ENCODE peak calls at places on chromosome 6, in eight cellular contexts. One of them, this sample, is unnamed.

GRCh38 chr6:36197739-36198221 is 1.2 kb downstream of the BRPF3 start:
- DNase-seq in fibroblast of lung: no peak
- DNase-seq in fibroblast of mammary gland: no peak
- DNase-seq in body of pancreas: no peak
- DNase-seq in transverse colon: no peak
- DNase-seq in left ventricle myocardium inferior: no peak
- DNase-seq in GM12865: peak
- DNase-seq in esophagus muscularis mucosa: no peak
- DNase-seq in this sample: no peak

GRCh38 chr6:14635195-14635594 is 517.6 kb downstream of the CD83 start:
- DNase-seq in fibroblast of lung: no peak
- DNase-seq in left ventricle myocardium inferior: no peak
- DNase-seq in GM12865: peak
- DNase-seq in transverse colon: peak
- DNase-seq in body of pancreas: no peak
- DNase-seq in fibroblast of mammary gland: no peak
- DNase-seq in esophagus muscularis mucosa: no peak
- DNase-seq in this sample: no peak

GRCh38 chr6:27078734-27079357 is 168.7 kb upstream of the PRSS16 start:
- DNase-seq in body of pancreas: peak
- DNase-seq in esophagus muscularis mucosa: no peak
- DNase-seq in fibroblast of lung: peak
- DNase-seq in GM12865: peak
- DNase-seq in fibroblast of mammary gland: peak
- DNase-seq in left ventricle myocardium inferior: no peak
- DNase-seq in transverse colon: peak
- DNase-seq in this sample: no peak

GRCh38 chr6:122722746-122723145 is 56.8 kb upstream of the FABP7 start:
- DNase-seq in GM12865: no peak
- DNase-seq in left ventricle myocardium inferior: no peak
- DNase-seq in esophagus muscularis mucosa: no peak
- DNase-seq in transverse colon: no peak
- DNase-seq in fibroblast of lung: peak
- DNase-seq in body of pancreas: no peak
- DNase-seq in fibroblast of mammary gland: peak
- DNase-seq in this sample: no peak

GRCh38 chr6:152474341-152474740 is 162.8 kb downstream of the SYNE1 start:
- DNase-seq in fibroblast of mammary gland: peak
- DNase-seq in GM12865: no peak
- DNase-seq in left ventricle myocardium inferior: no peak
- DNase-seq in transverse colon: no peak
- DNase-seq in body of pancreas: no peak
- DNase-seq in fibroblast of lung: peak
- DNase-seq in esophagus muscularis mucosa: no peak
- DNase-seq in this sample: no peak

GRCh38 chr6:156828280-156828703 is 51.1 kb downstream of the ARID1B start:
- DNase-seq in fibroblast of lung: peak
- DNase-seq in left ventricle myocardium inferior: no peak
- DNase-seq in transverse colon: no peak
- DNase-seq in body of pancreas: peak
- DNase-seq in GM12865: peak
- DNase-seq in esophagus muscularis mucosa: no peak
- DNase-seq in fibroblast of mammary gland: peak
- DNase-seq in this sample: no peak

GRCh38 chr6:130473886-130474285 is 108.1 kb downstream of the TMEM200A start:
- DNase-seq in esophagus muscularis mucosa: no peak
- DNase-seq in transverse colon: no peak
- DNase-seq in fibroblast of mammary gland: peak
- DNase-seq in left ventricle myocardium inferior: no peak
- DNase-seq in GM12865: no peak
- DNase-seq in body of pancreas: no peak
- DNase-seq in fibroblast of lung: peak
- DNase-seq in this sample: no peak

GRCh38 chr6:33955566-33955965 is 151.8 kb upstream of the MLN start:
- DNase-seq in transverse colon: no peak
- DNase-seq in fibroblast of mammary gland: no peak
- DNase-seq in left ventricle myocardium inferior: no peak
- DNase-seq in esophagus muscularis mucosa: no peak
- DNase-seq in fibroblast of lung: no peak
- DNase-seq in body of pancreas: no peak
- DNase-seq in GM12865: no peak
- DNase-seq in this sample: no peak

GRCh38 chr6:125094563-125094962 is 59.0 kb upstream of the TPD52L1 start:
- DNase-seq in GM12865: no peak
- DNase-seq in fibroblast of lung: peak
- DNase-seq in esophagus muscularis mucosa: no peak
- DNase-seq in fibroblast of mammary gland: peak
- DNase-seq in left ventricle myocardium inferior: no peak
- DNase-seq in transverse colon: no peak
- DNase-seq in body of pancreas: no peak
- DNase-seq in this sample: no peak

GRCh38 chr6:53943410-53943809 is 148.6 kb downstream of the LRRC1 start:
- DNase-seq in fibroblast of lung: no peak
- DNase-seq in GM12865: no peak
- DNase-seq in esophagus muscularis mucosa: no peak
- DNase-seq in left ventricle myocardium inferior: no peak
- DNase-seq in transverse colon: no peak
- DNase-seq in fibroblast of mammary gland: no peak
- DNase-seq in body of pancreas: no peak
- DNase-seq in this sample: no peak

GRCh38 chr6:128278876-128279275 is 241.5 kb downstream of the PTPRK start:
- DNase-seq in fibroblast of lung: peak
- DNase-seq in GM12865: no peak
- DNase-seq in body of pancreas: no peak
- DNase-seq in esophagus muscularis mucosa: no peak
- DNase-seq in fibroblast of mammary gland: no peak
- DNase-seq in transverse colon: no peak
- DNase-seq in left ventricle myocardium inferior: no peak
- DNase-seq in this sample: no peak

GRCh38 chr6:108489699-108490098 is 71.0 kb upstream of the FOXO3 start:
- DNase-seq in GM12865: no peak
- DNase-seq in body of pancreas: no peak
- DNase-seq in fibroblast of mammary gland: no peak
- DNase-seq in left ventricle myocardium inferior: no peak
- DNase-seq in transverse colon: no peak
- DNase-seq in fibroblast of lung: no peak
- DNase-seq in esophagus muscularis mucosa: no peak
- DNase-seq in this sample: no peak

GRCh38 chr6:111709615-111710398 is 104.1 kb upstream of the TRAF3IP2 start:
- DNase-seq in GM12865: peak
- DNase-seq in body of pancreas: peak
- DNase-seq in fibroblast of lung: peak
- DNase-seq in esophagus muscularis mucosa: no peak
- DNase-seq in fibroblast of mammary gland: peak
- DNase-seq in left ventricle myocardium inferior: no peak
- DNase-seq in transverse colon: peak
- DNase-seq in this sample: no peak

GRCh38 chr6:157535354-157536217 is 154.6 kb downstream of the ZDHHC14 start:
- DNase-seq in esophagus muscularis mucosa: no peak
- DNase-seq in fibroblast of mammary gland: peak
- DNase-seq in left ventricle myocardium inferior: no peak
- DNase-seq in fibroblast of lung: peak
- DNase-seq in transverse colon: no peak
- DNase-seq in GM12865: peak
- DNase-seq in body of pancreas: peak
- DNase-seq in this sample: no peak

GRCh38 chr6:170080828-170081368 is 210.0 kb downstream of the DLL1 start:
- DNase-seq in esophagus muscularis mucosa: no peak
- DNase-seq in transverse colon: peak
- DNase-seq in fibroblast of mammary gland: no peak
- DNase-seq in left ventricle myocardium inferior: peak
- DNase-seq in fibroblast of lung: no peak
- DNase-seq in body of pancreas: peak
- DNase-seq in GM12865: no peak
- DNase-seq in this sample: peak

DNA sequence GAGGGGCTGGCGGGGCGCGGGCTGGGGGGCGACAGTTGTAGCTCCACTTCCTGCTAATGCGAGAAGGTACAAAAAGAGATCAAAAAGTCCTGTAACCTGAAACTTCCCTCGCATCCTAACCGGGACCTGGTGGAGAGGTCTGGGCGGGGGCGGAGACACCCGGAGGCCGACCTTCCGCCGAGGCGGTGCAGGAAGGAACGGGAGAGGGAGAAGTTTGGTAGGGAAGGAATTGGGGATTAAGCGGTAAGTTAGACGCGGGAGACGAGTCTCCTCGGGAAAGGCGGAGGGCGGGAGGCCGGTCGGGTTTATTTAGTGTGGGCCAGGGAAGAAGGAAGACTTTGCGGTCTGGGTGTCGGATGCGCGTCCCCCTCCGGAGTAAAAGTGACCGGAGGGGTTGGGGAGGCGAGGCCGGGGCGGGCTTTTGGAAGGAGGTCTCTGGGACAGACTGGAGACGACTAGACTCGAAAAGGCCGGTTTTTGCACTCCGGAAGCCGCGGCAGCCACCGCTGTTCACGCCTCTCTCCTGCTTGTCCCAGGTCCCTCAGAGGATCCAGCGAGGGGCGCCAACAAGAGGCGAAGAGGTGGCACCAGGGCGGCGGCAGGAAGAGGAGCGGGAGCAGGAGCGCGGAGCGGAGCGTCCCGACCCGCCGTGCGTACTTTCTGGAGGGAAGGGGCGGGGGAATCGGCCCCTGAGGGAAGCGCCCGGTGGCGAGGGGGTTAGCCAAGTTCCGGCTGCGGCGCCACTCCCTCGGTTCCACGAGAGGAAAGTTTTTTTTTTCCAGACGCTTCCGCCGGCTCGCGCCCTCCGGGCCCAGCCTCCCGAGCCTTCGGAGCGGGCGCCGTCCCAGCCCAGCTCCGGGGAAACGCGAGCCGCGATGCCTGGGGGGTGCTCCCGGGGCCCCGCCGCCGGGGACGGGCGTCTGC is 732 bp downstream of the TPBG start:
- DNase-seq in esophagus muscularis mucosa: no peak
- DNase-seq in body of pancreas: peak
- DNase-seq in left ventricle myocardium inferior: peak
- DNase-seq in fibroblast of mammary gland: peak
- DNase-seq in fibroblast of lung: peak
- DNase-seq in GM12865: peak
- DNase-seq in transverse colon: peak
- DNase-seq in this sample: no peak
- TF ChIP-seq CTCF in esophagus muscularis mucosa: no peak
- TF ChIP-seq CTCF in body of pancreas: no peak
- TF ChIP-seq CTCF in left ventricle myocardium inferior: no peak
- TF ChIP-seq CTCF in fibroblast of mammary gland: no peak
- TF ChIP-seq CTCF in fibroblast of lung: no peak
- TF ChIP-seq CTCF in GM12865: no peak
- TF ChIP-seq CTCF in transverse colon: no peak
- TF ChIP-seq CTCF in this sample: no peak

DNA sequence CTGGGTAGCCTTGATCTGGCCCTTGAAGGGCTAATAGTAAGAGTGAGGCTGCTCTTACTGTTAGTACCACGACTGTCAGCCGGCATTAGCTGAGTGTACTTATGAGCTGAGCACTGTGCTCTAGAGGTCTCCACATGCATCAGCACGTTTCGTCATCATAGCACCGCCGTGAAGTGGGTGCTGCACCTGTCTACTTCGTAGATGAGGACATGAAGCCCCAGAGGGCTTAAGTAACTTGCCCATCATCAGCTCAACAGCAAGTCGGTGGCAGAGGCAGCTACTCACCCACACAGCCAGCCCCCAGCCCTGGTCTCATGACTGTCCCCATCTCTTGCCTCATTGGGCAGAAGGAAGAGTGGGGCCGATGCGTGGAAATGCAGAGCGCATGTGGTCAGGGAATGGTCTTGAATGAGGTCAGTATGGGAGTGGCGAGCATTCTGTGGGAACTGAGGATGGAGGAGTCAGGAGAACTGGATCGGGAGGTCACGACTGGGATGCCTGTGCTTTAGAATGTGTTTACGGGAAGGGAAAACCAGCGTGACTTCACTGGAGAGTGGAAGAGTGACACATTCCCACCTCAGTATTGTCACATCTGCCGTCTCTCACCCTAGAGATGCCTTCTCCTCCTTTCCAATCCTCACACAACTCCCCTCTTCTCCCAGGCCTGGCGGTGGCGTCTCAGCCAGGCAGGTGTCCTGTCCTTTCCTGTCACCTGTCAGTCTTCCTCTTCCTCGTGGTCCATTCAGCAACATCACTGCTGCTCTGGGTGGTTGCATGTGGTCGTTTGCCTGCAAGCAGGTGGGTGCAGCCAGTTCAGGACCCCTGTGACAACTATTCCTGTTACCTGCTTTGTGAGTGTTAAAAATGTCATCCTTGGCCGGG is 6.0 kb downstream of the SYTL3 start:
- DNase-seq in body of pancreas: no peak
- DNase-seq in left ventricle myocardium inferior: no peak
- DNase-seq in fibroblast of mammary gland: peak
- DNase-seq in GM12865: no peak
- DNase-seq in esophagus muscularis mucosa: peak
- DNase-seq in fibroblast of lung: no peak
- DNase-seq in transverse colon: no peak
- DNase-seq in this sample: no peak
- H3K4me3 ChIP-seq in body of pancreas: no peak
- H3K4me3 ChIP-seq in left ventricle myocardium inferior: no peak
- H3K4me3 ChIP-seq in fibroblast of mammary gland: no peak
- H3K4me3 ChIP-seq in GM12865: no peak
- H3K4me3 ChIP-seq in esophagus muscularis mucosa: no peak
- H3K4me3 ChIP-seq in fibroblast of lung: no peak
- H3K4me3 ChIP-seq in transverse colon: no peak
- H3K4me3 ChIP-seq in this sample: no peak

DNA sequence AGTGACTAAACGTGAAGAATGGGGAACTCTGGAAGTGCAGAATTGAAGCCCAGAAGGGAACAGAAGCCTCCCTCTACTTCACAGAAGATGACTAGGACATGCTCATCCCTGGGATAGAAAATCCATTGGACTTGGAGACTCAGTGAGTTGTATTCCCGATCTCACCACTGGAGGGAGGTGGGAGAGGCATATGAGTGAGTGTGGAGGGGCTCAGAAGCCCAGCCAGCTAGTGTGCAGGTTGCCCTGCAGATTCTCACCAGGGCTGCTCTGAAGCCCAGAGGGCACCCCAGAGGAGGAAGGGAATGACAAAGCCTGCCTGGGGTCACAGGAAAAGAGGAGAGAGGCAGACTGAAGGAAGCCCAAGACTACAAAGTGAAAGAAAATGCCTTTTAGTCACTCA is 42.1 kb upstream of the HLA-E start:
- DNase-seq in fibroblast of lung: no peak
- DNase-seq in esophagus muscularis mucosa: no peak
- DNase-seq in fibroblast of mammary gland: peak
- DNase-seq in GM12865: no peak
- DNase-seq in body of pancreas: no peak
- DNase-seq in transverse colon: no peak
- DNase-seq in left ventricle myocardium inferior: no peak
- DNase-seq in this sample: no peak
- TF ChIP-seq CTCF in fibroblast of lung: no peak
- TF ChIP-seq CTCF in esophagus muscularis mucosa: no peak
- TF ChIP-seq CTCF in fibroblast of mammary gland: peak
- TF ChIP-seq CTCF in GM12865: no peak
- TF ChIP-seq CTCF in body of pancreas: no peak
- TF ChIP-seq CTCF in transverse colon: no peak
- TF ChIP-seq CTCF in left ventricle myocardium inferior: no peak
- TF ChIP-seq CTCF in this sample: no peak

DNA sequence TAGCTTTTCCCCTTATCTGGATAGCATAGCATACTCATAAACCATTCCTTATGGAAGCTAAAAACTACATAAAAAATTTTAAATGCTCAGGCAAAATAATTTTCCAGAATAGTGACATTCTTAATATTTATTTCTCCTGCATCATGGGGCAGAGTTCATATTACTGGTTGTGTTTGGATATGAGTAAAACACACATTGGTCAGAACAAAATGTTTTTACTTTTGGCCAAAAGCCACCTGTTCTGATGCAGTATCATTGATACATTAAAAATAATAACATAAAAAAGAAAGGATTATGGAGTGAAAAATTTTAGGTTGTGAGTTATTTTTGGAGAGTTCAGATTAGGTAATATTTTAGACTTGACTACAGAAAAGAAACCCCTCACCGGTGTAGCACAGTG is 33.6 kb downstream of the TRAM2 start:
- DNase-seq in fibroblast of lung: peak
- DNase-seq in body of pancreas: no peak
- DNase-seq in fibroblast of mammary gland: peak
- DNase-seq in transverse colon: no peak
- DNase-seq in esophagus muscularis mucosa: no peak
- DNase-seq in GM12865: no peak
- DNase-seq in left ventricle myocardium inferior: no peak
- DNase-seq in this sample: no peak
- H3K4me3 ChIP-seq in fibroblast of lung: no peak
- H3K4me3 ChIP-seq in body of pancreas: no peak
- H3K4me3 ChIP-seq in fibroblast of mammary gland: no peak
- H3K4me3 ChIP-seq in transverse colon: no peak
- H3K4me3 ChIP-seq in esophagus muscularis mucosa: no peak
- H3K4me3 ChIP-seq in GM12865: no peak
- H3K4me3 ChIP-seq in left ventricle myocardium inferior: no peak
- H3K4me3 ChIP-seq in this sample: no peak